ENCODE peak calls at places on chromosome 19, in four cellular contexts. X, K, C and L are unnamed samples.

GRCh38 chr19:33443638-33444195 is 70.2 kb downstream of the CEBPG start:
- DNase-seq in X (no peak), K (no peak), C (no peak), L (no peak)

GRCh38 chr19:53649746-53650593 is 18.2 kb downstream of the DPRX start:
- DNase-seq in C (no peak), K (no peak), X (no peak), L (no peak)

GRCh38 chr19:55082023-55082851 is 6.6 kb downstream of the EPS8L1 start:
- DNase-seq in C (peak), X (no peak), K (no peak), L (peak)

GRCh38 chr19:54017266-54017665 is 25.8 kb downstream of the CACNG6 start:
- DNase-seq in X (no peak), K (no peak), C (peak), L (no peak)

GRCh38 chr19:38975214-38975860 is at the start of gene FBXO17:
- DNase-seq in K (no peak), C (no peak), X (no peak), L (no peak)

GRCh38 chr19:46372901-46373572 is 26.1 kb downstream of the PPP5C start:
- DNase-seq in K (peak), X (no peak), C (no peak), L (no peak)

GRCh38 chr19:51457351-51458013 is 772 bp downstream of the SIGLEC8 start:
- DNase-seq in K (no peak), X (no peak), C (no peak), L (no peak)

GRCh38 chr19:33413868-33414666 is 40.6 kb downstream of the CEBPG start:
- DNase-seq in C (no peak), K (no peak), X (no peak), L (no peak)